ENCODE peak calls at places on chromosomes 3 and 15, in four cellular contexts. V, N, Y and E are unnamed samples.

GRCh38 chr3:194103475-194103874 is 32.5 kb upstream of the HES1 start:
- DNase-seq in V (no peak), N (no peak), Y (no peak), E (no peak)

GRCh38 chr15:29693225-29693624 is 129.0 kb downstream of the TJP1 start:
- DNase-seq in V (no peak), N (no peak), Y (no peak), E (no peak)

GRCh38 chr3:158808697-158809096 is 6.8 kb downstream of the MFSD1 start:
- DNase-seq in V (peak), N (no peak), Y (no peak), E (no peak)

GRCh38 chr3:151539599-151539998 is 78.7 kb upstream of the IGSF10 start:
- DNase-seq in V (no peak), N (no peak), Y (no peak), E (no peak)

GRCh38 chr3:22795917-22796316 is 407.2 kb upstream of the UBE2E2 start:
- DNase-seq in V (no peak), N (no peak), Y (no peak), E (no peak)

GRCh38 chr3:72563690-72564370 is 284.4 kb downstream of the SHQ1 start:
- DNase-seq in V (no peak), N (no peak), Y (no peak), E (no peak)

GRCh38 chr15:73146419-73146818 is 94.2 kb downstream of the NEO1 start:
- DNase-seq in V (no peak), N (no peak), Y (no peak), E (no peak)

GRCh38 chr3:73556520-73557371 is 68.0 kb downstream of the PDZRN3 start:
- DNase-seq in V (no peak), N (no peak), Y (no peak), E (no peak)

GRCh38 chr3:59451041-59451763 is 401.4 kb upstream of the CFAP20DC start:
- DNase-seq in V (no peak), N (no peak), Y (no peak), E (no peak)

GRCh38 chr3:52228751-52229291 is 3.4 kb upstream of the TLR9 start:
- DNase-seq in V (no peak), N (no peak), Y (no peak), E (no peak)

GRCh38 chr3:118809696-118810498 is 224.7 kb downstream of the IGSF11 start:
- DNase-seq in V (no peak), N (no peak), Y (no peak), E (no peak)

GRCh38 chr3:157135671-157136396 is 24.1 kb downstream of the CCNL1 start:
- DNase-seq in V (no peak), N (no peak), Y (no peak), E (no peak)

GRCh38 chr15:25848769-25849430 is 14.2 kb downstream of the ATP10A start:
- DNase-seq in V (no peak), N (no peak), Y (no peak), E (no peak)

GRCh38 chr15:89569090-89569745 is 6.1 kb upstream of the TICRR start:
- DNase-seq in V (no peak), N (no peak), Y (no peak), E (no peak)

GRCh38 chr15:92074646-92075045 is 221.1 kb downstream of the SLCO3A1 start:
- DNase-seq in V (peak), N (no peak), Y (no peak), E (no peak)

GRCh38 chr3:137509354-137510045 is 254.6 kb upstream of the SOX14 start:
- DNase-seq in V (no peak), N (no peak), Y (no peak), E (no peak)

GRCh38 chr15:40100947-40101905 is 7.5 kb downstream of the BMF start:
- DNase-seq in V (no peak), N (no peak), Y (no peak), E (no peak)

GRCh38 chr15:67240235-67241131 is 14.0 kb downstream of the AAGAB start:
- DNase-seq in V (peak), N (no peak), Y (no peak), E (peak)

GRCh38 chr3:58028902-58029301 is 20.7 kb downstream of the FLNB start:
- DNase-seq in V (no peak), N (no peak), Y (no peak), E (no peak)

GRCh38 chr15:76337739-76338554 is 1.4 kb downstream of the ISL2 start:
- DNase-seq in V (no peak), N (no peak), Y (no peak), E (no peak)

GRCh38 chr3:35448681-35449080 is 190.6 kb upstream of the ARPP21 start:
- DNase-seq in V (no peak), N (no peak), Y (no peak), E (no peak)

GRCh38 chr15:84799511-84800187 is 17.5 kb upstream of the ALPK3 start:
- DNase-seq in V (no peak), N (no peak), Y (no peak), E (no peak)

GRCh38 chr3:134104031-134104430 is 74.3 kb upstream of the SLCO2A1 start:
- DNase-seq in V (peak), N (no peak), Y (no peak), E (no peak)

GRCh38 chr3:46987485-46988401 is 8.3 kb downstream of the NBEAL2 start:
- DNase-seq in V (peak), N (no peak), Y (no peak), E (no peak)

GRCh38 chr3:129023909-129024308 is 22.8 kb downstream of the EFCC1 start:
- DNase-seq in V (no peak), N (peak), Y (no peak), E (peak)

GRCh38 chr3:52245322-52246263 is at the start of gene PPM1M:
- DNase-seq in V (peak), N (no peak), Y (no peak), E (no peak)